ENCODE peak calls at places on chromosome 9, in five cellular contexts. One of them, this sample, is unnamed.

GRCh38 chr9:78493166-78493742 is 196.3 kb downstream of the PSAT1 start:
- DNase-seq in IMR-90: no peak
- DNase-seq in A549: no peak
- DNase-seq in lower lobe of right lung: no peak
- DNase-seq in psoas muscle: no peak
- DNase-seq in this sample: no peak

GRCh38 chr9:3875371-3876132 is 349.8 kb upstream of the RFX3 start:
- DNase-seq in IMR-90: peak
- DNase-seq in A549: peak
- DNase-seq in lower lobe of right lung: no peak
- DNase-seq in psoas muscle: no peak
- DNase-seq in this sample: peak

GRCh38 chr9:26650325-26650724 is 242.3 kb downstream of the CAAP1 start:
- DNase-seq in IMR-90: no peak
- DNase-seq in A549: no peak
- DNase-seq in lower lobe of right lung: no peak
- DNase-seq in psoas muscle: no peak
- DNase-seq in this sample: no peak

GRCh38 chr9:6644346-6645152 is 980 bp downstream of the GLDC start:
- DNase-seq in IMR-90: no peak
- DNase-seq in A549: no peak
- DNase-seq in lower lobe of right lung: no peak
- DNase-seq in psoas muscle: no peak
- DNase-seq in this sample: no peak

GRCh38 chr9:133119461-133120342 is 1.3 kb downstream of the RALGDS start:
- DNase-seq in IMR-90: peak
- DNase-seq in A549: no peak
- DNase-seq in lower lobe of right lung: peak
- DNase-seq in psoas muscle: peak
- DNase-seq in this sample: no peak

GRCh38 chr9:132422574-132422973 is 12.6 kb downstream of the CFAP77 start:
- DNase-seq in IMR-90: no peak
- DNase-seq in A549: no peak
- DNase-seq in lower lobe of right lung: no peak
- DNase-seq in psoas muscle: no peak
- DNase-seq in this sample: no peak

GRCh38 chr9:107638922-107639321 is 149.4 kb upstream of the KLF4 start:
- DNase-seq in IMR-90: peak
- DNase-seq in A549: peak
- DNase-seq in lower lobe of right lung: peak
- DNase-seq in psoas muscle: peak
- DNase-seq in this sample: peak

GRCh38 chr9:108419379-108419778 is 436.4 kb downstream of the ACTL7B start:
- DNase-seq in IMR-90: no peak
- DNase-seq in A549: no peak
- DNase-seq in lower lobe of right lung: no peak
- DNase-seq in psoas muscle: no peak
- DNase-seq in this sample: no peak

GRCh38 chr9:132798817-132799790 is 79.0 kb downstream of the AK8 start:
- DNase-seq in IMR-90: no peak
- DNase-seq in A549: no peak
- DNase-seq in lower lobe of right lung: peak
- DNase-seq in psoas muscle: no peak
- DNase-seq in this sample: no peak

GRCh38 chr9:126379661-126380365 is 53.2 kb downstream of the MVB12B start:
- DNase-seq in IMR-90: peak
- DNase-seq in A549: no peak
- DNase-seq in lower lobe of right lung: no peak
- DNase-seq in psoas muscle: no peak
- DNase-seq in this sample: no peak

GRCh38 chr9:109035684-109036423 is 22.6 kb upstream of the CTNNAL1 start:
- DNase-seq in IMR-90: peak
- DNase-seq in A549: peak
- DNase-seq in lower lobe of right lung: no peak
- DNase-seq in psoas muscle: peak
- DNase-seq in this sample: no peak

GRCh38 chr9:68780735-68781134 is 75.7 kb downstream of the PIP5K1B start:
- DNase-seq in IMR-90: peak
- DNase-seq in A549: no peak
- DNase-seq in lower lobe of right lung: no peak
- DNase-seq in psoas muscle: no peak
- DNase-seq in this sample: no peak

GRCh38 chr9:89978185-89978584 is 373.4 kb downstream of the GADD45G start:
- DNase-seq in IMR-90: peak
- DNase-seq in A549: peak
- DNase-seq in lower lobe of right lung: no peak
- DNase-seq in psoas muscle: no peak
- DNase-seq in this sample: no peak

GRCh38 chr9:7011395-7012067 is 253.8 kb downstream of the KDM4C start:
- DNase-seq in IMR-90: no peak
- DNase-seq in A549: no peak
- DNase-seq in lower lobe of right lung: no peak
- DNase-seq in psoas muscle: no peak
- DNase-seq in this sample: no peak

GRCh38 chr9:76459691-76460635 is 981 bp downstream of the GCNT1 start:
- DNase-seq in IMR-90: peak
- DNase-seq in A549: peak
- DNase-seq in lower lobe of right lung: peak
- DNase-seq in psoas muscle: peak
- DNase-seq in this sample: no peak

GRCh38 chr9:4443439-4443838 is 46.8 kb upstream of the SLC1A1 start:
- DNase-seq in IMR-90: no peak
- DNase-seq in A549: no peak
- DNase-seq in lower lobe of right lung: no peak
- DNase-seq in psoas muscle: no peak
- DNase-seq in this sample: no peak

GRCh38 chr9:106953166-106953565 is 90.2 kb downstream of the ZNF462 start:
- DNase-seq in IMR-90: peak
- DNase-seq in A549: peak
- DNase-seq in lower lobe of right lung: no peak
- DNase-seq in psoas muscle: no peak
- DNase-seq in this sample: no peak

GRCh38 chr9:24413651-24414050 is 132.0 kb downstream of the IZUMO3 start:
- DNase-seq in IMR-90: no peak
- DNase-seq in A549: no peak
- DNase-seq in lower lobe of right lung: no peak
- DNase-seq in psoas muscle: no peak
- DNase-seq in this sample: no peak

GRCh38 chr9:120659209-120659608 is 55.1 kb downstream of the MEGF9 start:
- DNase-seq in IMR-90: no peak
- DNase-seq in A549: no peak
- DNase-seq in lower lobe of right lung: no peak
- DNase-seq in psoas muscle: no peak
- DNase-seq in this sample: no peak

GRCh38 chr9:128773049-128773448 is 1.3 kb upstream of the ZER1 start:
- DNase-seq in IMR-90: no peak
- DNase-seq in A549: no peak
- DNase-seq in lower lobe of right lung: no peak
- DNase-seq in psoas muscle: no peak
- DNase-seq in this sample: no peak

GRCh38 chr9:19102181-19102630 is 498 bp downstream of the HAUS6 start:
- DNase-seq in IMR-90: peak
- DNase-seq in A549: no peak
- DNase-seq in lower lobe of right lung: peak
- DNase-seq in psoas muscle: no peak
- DNase-seq in this sample: no peak

GRCh38 chr9:92404437-92404836 is at the start of gene OGN:
- DNase-seq in IMR-90: peak
- DNase-seq in A549: no peak
- DNase-seq in lower lobe of right lung: no peak
- DNase-seq in psoas muscle: no peak
- DNase-seq in this sample: no peak

GRCh38 chr9:127809002-127809561 is 6.4 kb downstream of the FPGS start:
- DNase-seq in IMR-90: no peak
- DNase-seq in A549: no peak
- DNase-seq in lower lobe of right lung: no peak
- DNase-seq in psoas muscle: no peak
- DNase-seq in this sample: no peak

GRCh38 chr9:16062542-16063240 is 509.8 kb downstream of the CCDC171 start:
- DNase-seq in IMR-90: peak
- DNase-seq in A549: peak
- DNase-seq in lower lobe of right lung: no peak
- DNase-seq in psoas muscle: no peak
- DNase-seq in this sample: peak

GRCh38 chr9:129391215-129391614 is 213.2 kb upstream of the IER5L start:
- DNase-seq in IMR-90: no peak
- DNase-seq in A549: no peak
- DNase-seq in lower lobe of right lung: no peak
- DNase-seq in psoas muscle: no peak
- DNase-seq in this sample: no peak

GRCh38 chr9:124457079-124457886 is 7.0 kb downstream of the ADGRD2 start:
- DNase-seq in IMR-90: no peak
- DNase-seq in A549: no peak
- DNase-seq in lower lobe of right lung: no peak
- DNase-seq in psoas muscle: no peak
- DNase-seq in this sample: no peak

GRCh38 chr9:132031869-132032583 is 47.6 kb downstream of the MED27 start:
- DNase-seq in IMR-90: no peak
- DNase-seq in A549: no peak
- DNase-seq in lower lobe of right lung: no peak
- DNase-seq in psoas muscle: no peak
- DNase-seq in this sample: no peak

GRCh38 chr9:17160327-17160726 is 25.5 kb downstream of the CNTLN start:
- DNase-seq in IMR-90: no peak
- DNase-seq in A549: no peak
- DNase-seq in lower lobe of right lung: no peak
- DNase-seq in psoas muscle: no peak
- DNase-seq in this sample: no peak

GRCh38 chr9:137333016-137333726 is 31.1 kb upstream of the NRARP start:
- DNase-seq in IMR-90: peak
- DNase-seq in A549: no peak
- DNase-seq in lower lobe of right lung: no peak
- DNase-seq in psoas muscle: no peak
- DNase-seq in this sample: no peak

GRCh38 chr9:113464286-113464660 is 746 bp downstream of the RGS3 start:
- DNase-seq in IMR-90: no peak
- DNase-seq in A549: no peak
- DNase-seq in lower lobe of right lung: no peak
- DNase-seq in psoas muscle: no peak
- DNase-seq in this sample: no peak
- H3K27ac ChIP-seq in IMR-90: no peak
- H3K27ac ChIP-seq in A549: peak
- H3K27ac ChIP-seq in lower lobe of right lung: no peak
- H3K27ac ChIP-seq in psoas muscle: peak
- H3K27ac ChIP-seq in this sample: no peak

DNA sequence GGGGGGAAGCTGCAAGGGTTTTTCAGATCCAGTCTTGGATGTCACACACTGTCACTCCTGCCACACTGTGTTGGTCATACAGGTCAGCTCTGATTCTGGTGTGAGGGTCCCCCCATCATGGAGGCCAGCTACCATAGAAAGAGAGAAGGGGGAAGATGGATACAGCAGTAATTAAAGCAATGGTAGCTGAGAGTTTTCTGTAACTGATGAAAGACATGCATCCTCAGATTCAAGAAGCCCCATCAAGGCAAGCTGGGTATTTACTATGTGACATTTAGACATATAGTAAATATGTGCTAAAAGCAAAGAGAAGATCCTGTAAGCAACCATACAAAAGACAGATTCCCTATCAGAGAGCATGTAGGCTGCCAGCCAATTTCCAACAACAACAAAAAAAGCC is 110.9 kb upstream of the COL5A1 start:
- DNase-seq in IMR-90: no peak
- DNase-seq in A549: no peak
- DNase-seq in lower lobe of right lung: no peak
- DNase-seq in psoas muscle: no peak
- DNase-seq in this sample: no peak
- H3K27ac ChIP-seq in IMR-90: no peak
- H3K27ac ChIP-seq in A549: no peak
- H3K27ac ChIP-seq in lower lobe of right lung: no peak
- H3K27ac ChIP-seq in psoas muscle: no peak
- H3K27ac ChIP-seq in this sample: no peak

GRCh38 chr9:123099042-123099441 is 65.6 kb downstream of the GPR21 start:
- DNase-seq in IMR-90: no peak
- DNase-seq in A549: no peak
- DNase-seq in lower lobe of right lung: no peak
- DNase-seq in psoas muscle: no peak
- DNase-seq in this sample: no peak

GRCh38 chr9:123104807-123105206 is 71.3 kb downstream of the GPR21 start:
- DNase-seq in IMR-90: no peak
- DNase-seq in A549: no peak
- DNase-seq in lower lobe of right lung: no peak
- DNase-seq in psoas muscle: no peak
- DNase-seq in this sample: no peak

GRCh38 chr9:123097709-123098459 is 64.4 kb downstream of the GPR21 start:
- DNase-seq in IMR-90: no peak
- DNase-seq in A549: no peak
- DNase-seq in lower lobe of right lung: no peak
- DNase-seq in psoas muscle: no peak
- DNase-seq in this sample: no peak

GRCh38 chr9:123102380-123103113 is 69.1 kb downstream of the GPR21 start:
- DNase-seq in IMR-90: peak
- DNase-seq in A549: no peak
- DNase-seq in lower lobe of right lung: no peak
- DNase-seq in psoas muscle: no peak
- DNase-seq in this sample: no peak

DNA sequence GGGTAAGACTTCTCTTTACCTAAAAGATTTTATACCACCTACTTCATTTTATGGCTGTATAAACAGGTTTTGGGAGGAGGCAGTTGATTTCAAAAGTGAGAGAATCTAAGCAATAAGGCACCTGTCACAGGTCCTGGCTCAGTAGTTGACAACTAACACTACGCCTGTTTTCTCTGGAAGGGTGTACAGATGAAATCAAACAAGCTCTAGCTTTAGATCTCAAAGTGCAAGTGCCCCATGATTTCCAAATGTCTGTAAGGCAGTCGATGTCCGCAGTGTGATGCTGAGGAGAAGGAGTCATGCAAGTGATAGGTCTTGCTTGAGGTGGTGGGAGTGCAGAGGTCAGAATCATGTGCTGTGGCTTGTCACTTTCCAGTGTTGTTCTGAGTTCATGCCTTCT is 66.1 kb downstream of the GPR21 start:
- DNase-seq in IMR-90: no peak
- DNase-seq in A549: no peak
- DNase-seq in lower lobe of right lung: no peak
- DNase-seq in psoas muscle: no peak
- DNase-seq in this sample: no peak
- H3K27ac ChIP-seq in IMR-90: no peak
- H3K27ac ChIP-seq in A549: no peak
- H3K27ac ChIP-seq in lower lobe of right lung: no peak
- H3K27ac ChIP-seq in psoas muscle: no peak
- H3K27ac ChIP-seq in this sample: no peak

DNA sequence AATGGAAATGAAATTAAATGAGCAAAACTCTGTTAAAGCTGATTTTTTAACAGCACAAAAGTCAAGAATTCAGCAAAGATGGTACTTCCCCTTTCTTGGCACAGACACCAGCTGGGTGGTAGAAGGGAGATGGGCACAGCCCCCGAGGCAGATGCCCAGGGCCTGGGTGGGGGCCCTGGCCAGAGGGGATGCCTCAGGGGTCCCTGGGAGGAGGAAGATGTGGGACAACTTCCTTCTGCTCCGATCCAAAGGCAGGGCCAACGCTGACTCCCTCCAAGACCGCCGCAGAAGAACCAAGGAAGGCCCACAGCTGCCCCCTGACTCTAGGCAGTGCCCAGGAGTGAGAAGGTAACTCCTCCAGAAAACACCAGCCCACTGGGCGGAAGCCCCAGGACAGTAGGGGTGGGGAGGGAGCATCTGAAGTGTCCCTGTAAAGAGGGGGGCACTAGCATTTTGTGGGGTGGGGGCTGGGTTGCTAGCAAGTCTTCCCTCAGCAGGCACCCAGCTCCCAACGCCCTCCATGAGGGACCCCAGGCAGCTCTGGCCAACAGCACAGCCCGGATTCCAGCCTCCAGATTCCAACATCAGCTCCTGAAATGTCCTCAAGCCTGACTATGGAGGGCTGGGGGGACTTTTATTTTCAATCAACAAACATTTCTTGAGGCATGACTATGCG is 4.9 kb downstream of the NACC2 start:
- DNase-seq in IMR-90: no peak
- DNase-seq in A549: no peak
- DNase-seq in lower lobe of right lung: peak
- DNase-seq in psoas muscle: peak
- DNase-seq in this sample: no peak
- H3K27ac ChIP-seq in IMR-90: peak
- H3K27ac ChIP-seq in A549: peak
- H3K27ac ChIP-seq in lower lobe of right lung: peak
- H3K27ac ChIP-seq in psoas muscle: peak
- H3K27ac ChIP-seq in this sample: no peak